ENCODE peak calls at places on chromosomes 1 and 21, in seven cellular contexts. L is Panc1, G is breast epithelium, V is upper lobe of left lung, Q is sigmoid colon, A is suprapubic skin, B is transverse colon. C is an unnamed sample.
A peak's percentile ranks its signal among the peaks of the same experiment; 100 is the strongest.

GRCh38 chr1:147171399-147172167 is 687 bp downstream of the PRKAB2 start:
- DNase-seq in V (no peak), G (no peak), B (peak; percentile 13), Q (no peak), A (no peak), L (no peak), C (peak; percentile 5)

GRCh38 chr1:107574044-107574443 is 390.9 kb downstream of the VAV3 start:
- DNase-seq in Q (no peak), G (no peak), A (no peak), B (no peak), V (no peak), L (no peak), C (no peak)

GRCh38 chr1:208071425-208072031 is 160.6 kb upstream of the CD34 start:
- DNase-seq in A (no peak), G (no peak), L (no peak), B (no peak), V (no peak), Q (no peak), C (no peak)

GRCh38 chr21:41865002-41865777 is 14.0 kb downstream of the PRDM15 start:
- DNase-seq in B (peak; percentile 21), A (no peak), V (no peak), G (peak; percentile 24), Q (no peak), L (no peak), C (no peak)

GRCh38 chr1:45802343-45803298 is 791 bp upstream of the MAST2 start:
- DNase-seq in V (peak; percentile 88), A (peak; percentile 91), B (peak; percentile 67), G (peak; percentile 56), L (peak; percentile 86), Q (peak; percentile 94), C (peak; percentile 41)

GRCh38 chr1:8510041-8510823 is 192.3 kb downstream of the SLC45A1 start:
- DNase-seq in G (no peak), B (peak; percentile 28), A (no peak), Q (peak; percentile 77), V (no peak), L (no peak), C (no peak)

GRCh38 chr21:45556302-45556644 is 14.0 kb upstream of the SLC19A1 start:
- DNase-seq in B (no peak), A (no peak), L (no peak), Q (no peak), G (no peak), V (no peak), C (no peak)

GRCh38 chr1:119873166-119874025 is 22.9 kb downstream of the ADAM30 start:
- DNase-seq in B (no peak), G (no peak), A (no peak), V (no peak), Q (no peak), L (no peak), C (no peak)

GRCh38 chr21:45467221-45467779 is 62.3 kb downstream of the COL18A1 start:
- DNase-seq in G (no peak), Q (no peak), V (no peak), B (no peak), A (no peak), L (no peak), C (no peak)

GRCh38 chr1:57007948-57008347 is 42.1 kb upstream of the C8B start:
- DNase-seq in A (no peak), B (no peak), Q (no peak), G (no peak), L (no peak), V (no peak), C (no peak)

GRCh38 chr1:3687509-3687908 is 35.2 kb downstream of the TP73 start:
- DNase-seq in A (no peak), Q (no peak), B (no peak), V (no peak), G (no peak), L (no peak), C (no peak)

GRCh38 chr1:4711191-4711915 is 56.9 kb downstream of the AJAP1 start:
- DNase-seq in Q (no peak), G (no peak), L (no peak), V (no peak), A (no peak), B (no peak), C (no peak)

GRCh38 chr1:37517569-37517968 is 3.0 kb upstream of the MEAF6 start:
- DNase-seq in Q (no peak), A (no peak), L (no peak), B (no peak), G (no peak), V (no peak), C (no peak)

GRCh38 chr1:66443793-66444192 is 90.2 kb upstream of the SGIP1 start:
- DNase-seq in Q (no peak), B (no peak), L (no peak), G (no peak), A (no peak), V (no peak), C (no peak)

GRCh38 chr1:117447661-117448060 is 80.4 kb downstream of the MAN1A2 start:
- DNase-seq in L (no peak), B (no peak), V (no peak), A (no peak), Q (no peak), G (no peak), C (no peak)

GRCh38 chr1:246647113-246647512 is 77.1 kb upstream of the SCCPDH start:
- DNase-seq in A (no peak), V (no peak), G (no peak), B (peak; percentile 24), L (no peak), Q (peak; percentile 77), C (no peak)

GRCh38 chr1:153888518-153888917 is 34.3 kb downstream of the GATAD2B start:
- DNase-seq in B (no peak), G (no peak), V (no peak), L (no peak), Q (no peak), A (no peak), C (peak; percentile 19)

GRCh38 chr1:6282577-6283270 is 21.8 kb upstream of the GPR153 start:
- DNase-seq in B (no peak), L (no peak), Q (no peak), V (no peak), A (no peak), G (no peak), C (no peak)

GRCh38 chr1:6279721-6280383 is 19.0 kb upstream of the GPR153 start:
- DNase-seq in L (no peak), A (no peak), V (no peak), Q (no peak), B (no peak), G (no peak), C (no peak)

GRCh38 chr1:6279066-6279465 is 18.2 kb upstream of the GPR153 start:
- DNase-seq in Q (no peak), A (no peak), V (no peak), L (no peak), B (no peak), G (no peak), C (no peak)

GRCh38 chr1:6281511-6282402 is 20.9 kb upstream of the GPR153 start:
- DNase-seq in G (no peak), L (no peak), A (no peak), B (peak; percentile 79), Q (no peak), V (no peak), C (no peak)

GRCh38 chr1:6280761-6281451 is 20.0 kb upstream of the GPR153 start:
- DNase-seq in G (no peak), B (no peak), A (no peak), V (no peak), L (no peak), Q (no peak), C (no peak)
- TF ChIP-seq POLR2AphosphoS5 in G (no peak), B (no peak), A (no peak), V (no peak), L (no peak), Q (no peak), C (no peak)

GRCh38 chr21:37009740-37010341 is 3.3 kb downstream of the RIPPLY3 start:
- DNase-seq in V (peak; percentile 94), L (peak; percentile 71), A (peak; percentile 89), Q (peak; percentile 88), B (peak; percentile 89), G (peak; percentile 82), C (peak; percentile 69)
- TF ChIP-seq POLR2AphosphoS5 in V (no peak), L (no peak), A (no peak), Q (no peak), B (no peak), G (no peak), C (no peak)

DNA sequence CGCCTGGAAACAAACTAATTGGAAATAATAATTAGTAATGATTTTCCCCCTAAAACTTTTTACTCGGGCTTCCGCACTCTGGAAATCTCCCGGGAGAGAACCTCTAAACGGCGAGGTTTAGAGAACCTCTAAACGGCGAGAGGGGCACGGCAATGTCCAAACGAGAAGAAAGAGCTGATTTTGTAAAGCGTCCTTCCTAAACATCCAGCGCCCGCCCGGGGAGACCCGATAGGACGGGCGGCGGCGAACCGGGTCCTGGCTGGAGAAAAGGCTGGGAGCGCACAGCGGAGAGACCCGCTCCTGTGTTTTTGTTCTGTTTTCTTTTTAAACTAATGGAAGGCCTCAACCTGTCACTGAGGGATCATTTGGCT is 1.6 kb downstream of the PAX7 start:
- DNase-seq in B (no peak), L (no peak), V (no peak), Q (no peak), G (no peak), A (no peak), C (no peak)
- TF ChIP-seq POLR2AphosphoS5 in B (no peak), L (no peak), V (no peak), Q (no peak), G (no peak), A (no peak), C (no peak)

GRCh38 chr1:179026813-179027664 is 1.3 kb downstream of the FAM20B start:
- DNase-seq in A (no peak), Q (no peak), G (no peak), L (no peak), V (no peak), B (no peak), C (no peak)

GRCh38 chr1:179023946-179024345 is 1.7 kb upstream of the FAM20B start:
- DNase-seq in Q (no peak), A (no peak), G (no peak), V (no peak), L (no peak), B (no peak), C (no peak)

GRCh38 chr1:179025125-179025974 is at the start of gene FAM20B:
- DNase-seq in B (peak; percentile 96), G (peak; percentile 94), V (peak; percentile 93), Q (peak; percentile 97), L (no peak), A (peak; percentile 97), C (peak; percentile 93)

GRCh38 chr1:179029293-179029692 is 3.6 kb downstream of the FAM20B start:
- DNase-seq in B (no peak), L (no peak), A (no peak), G (no peak), V (no peak), Q (no peak), C (no peak)

DNA sequence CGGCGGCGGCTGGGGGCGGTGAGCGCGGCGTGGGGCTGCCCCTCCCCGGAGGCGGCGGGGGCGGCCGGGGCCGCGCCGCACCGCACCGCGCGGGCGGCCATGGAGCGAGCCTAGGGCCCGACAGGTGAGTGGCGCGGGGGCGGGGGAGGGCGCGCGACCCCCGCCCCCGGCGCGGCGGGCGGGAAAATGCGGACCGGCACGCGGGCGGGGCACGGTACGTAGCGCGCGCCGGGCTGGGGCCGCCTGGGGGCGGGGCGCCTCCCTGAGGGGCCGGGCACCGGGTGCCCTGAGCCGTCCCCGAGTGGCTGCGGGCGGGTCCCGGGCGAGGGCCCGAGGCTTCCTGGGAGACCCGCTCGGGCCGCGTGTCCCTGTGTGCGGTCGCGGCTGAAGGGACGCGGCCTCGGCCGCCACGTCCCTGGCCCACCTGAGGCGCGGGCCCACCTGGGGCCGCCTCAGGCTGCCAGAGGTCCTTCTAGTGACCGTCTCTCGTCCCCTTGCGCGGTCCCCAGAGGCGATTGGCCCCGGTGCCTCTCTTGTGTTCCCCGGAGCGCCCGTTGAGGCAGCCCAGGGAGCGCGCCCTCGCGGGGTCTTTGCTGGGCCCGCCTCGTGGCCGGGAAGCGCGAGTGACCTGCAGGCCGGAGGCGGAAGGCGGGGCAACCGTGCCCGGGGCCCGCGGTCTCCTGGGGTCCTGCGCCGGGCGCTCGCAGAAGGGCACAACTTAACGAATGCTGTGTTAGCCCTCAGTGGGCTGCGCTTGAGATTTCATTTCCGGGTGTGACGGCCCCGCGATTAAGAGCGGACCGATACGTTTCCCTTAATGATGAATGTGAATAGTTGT is 500 bp downstream of the FAM20B start:
- DNase-seq in G (peak; percentile 57), Q (peak; percentile 80), B (peak; percentile 87), V (peak; percentile 88), A (peak; percentile 81), L (no peak), C (peak; percentile 63)
- TF ChIP-seq POLR2AphosphoS5 in G (peak; percentile 23), Q (no peak), B (no peak), V (peak; percentile 48), A (no peak), L (peak; percentile 78), C (no peak)

C was measured in GM12891.